ENCODE peak calls at places on chromosomes 16 and 17, in nine cellular contexts. C, E, D, J, B, A, Q, H and F are unnamed samples.

GRCh38 chr16:59432934-59433333 is 698.8 kb upstream of the GOT2 start:
- DNase-seq in C (no peak), E (no peak), D (no peak), J (no peak), B (no peak), A (no peak), Q (no peak), H (no peak), F (no peak)

GRCh38 chr17:16987001-16987829 is 15.3 kb upstream of the TNFRSF13B start:
- DNase-seq in C (no peak), E (peak), D (no peak), J (no peak), B (no peak), A (no peak), Q (no peak), H (no peak), F (no peak)

GRCh38 chr17:80991645-80992076 is at the start of gene CHMP6:
- DNase-seq in C (peak), E (peak), D (peak), J (peak), B (peak), A (peak), Q (peak), H (peak), F (peak)

GRCh38 chr16:14405611-14406537 is 224.2 kb downstream of the PARN start:
- DNase-seq in C (peak), E (peak), D (no peak), J (no peak), B (no peak), A (no peak), Q (no peak), H (peak), F (no peak)

GRCh38 chr17:58339775-58340622 is 11.4 kb upstream of the TSPOAP1 start:
- DNase-seq in C (no peak), E (no peak), D (no peak), J (no peak), B (no peak), A (no peak), Q (no peak), H (no peak), F (no peak)

GRCh38 chr16:72947379-72948237 is 100.3 kb downstream of the ZFHX3 start:
- DNase-seq in C (no peak), E (no peak), D (no peak), J (no peak), B (no peak), A (no peak), Q (no peak), H (no peak), F (no peak)

GRCh38 chr17:50412188-50412732 is 13.8 kb upstream of the ACSF2 start:
- DNase-seq in C (no peak), E (no peak), D (no peak), J (no peak), B (no peak), A (no peak), Q (no peak), H (no peak), F (no peak)

GRCh38 chr16:67649494-67649931 is 4.6 kb downstream of the CARMIL2 start:
- DNase-seq in C (no peak), E (peak), D (peak), J (no peak), B (no peak), A (no peak), Q (no peak), H (no peak), F (no peak)

GRCh38 chr16:13093676-13094075 is 192.3 kb downstream of the SHISA9 start:
- DNase-seq in C (no peak), E (peak), D (no peak), J (no peak), B (no peak), A (no peak), Q (no peak), H (no peak), F (no peak)

GRCh38 chr17:49850772-49851386 is 3.0 kb upstream of the TAC4 start:
- DNase-seq in C (no peak), E (peak), D (peak), J (no peak), B (no peak), A (no peak), Q (no peak), H (no peak), F (peak)

GRCh38 chr17:81049973-81050551 is 15.1 kb downstream of the BAIAP2 start:
- DNase-seq in C (no peak), E (peak), D (peak), J (no peak), B (no peak), A (no peak), Q (no peak), H (peak), F (no peak)

GRCh38 chr17:61460796-61461585 is 8.8 kb downstream of the TBX4 start:
- DNase-seq in C (no peak), E (no peak), D (no peak), J (no peak), B (no peak), A (peak), Q (no peak), H (no peak), F (no peak)

GRCh38 chr16:85539629-85540291 is 73.4 kb upstream of the GSE1 start:
- DNase-seq in C (no peak), E (no peak), D (no peak), J (no peak), B (no peak), A (no peak), Q (no peak), H (no peak), F (no peak)

GRCh38 chr17:8503807-8504206 is 68.1 kb downstream of the NDEL1 start:
- DNase-seq in C (no peak), E (no peak), D (no peak), J (no peak), B (peak), A (no peak), Q (no peak), H (no peak), F (no peak)

GRCh38 chr16:20726661-20727060 is 15.0 kb downstream of the THUMPD1 start:
- DNase-seq in C (no peak), E (no peak), D (no peak), J (no peak), B (no peak), A (no peak), Q (no peak), H (no peak), F (no peak)

GRCh38 chr17:68576811-68577551 is 24.2 kb downstream of the FAM20A start:
- DNase-seq in C (no peak), E (no peak), D (peak), J (no peak), B (no peak), A (no peak), Q (peak), H (no peak), F (no peak)

GRCh38 chr16:69049146-69049545 is 56.3 kb upstream of the HAS3 start:
- DNase-seq in C (no peak), E (no peak), D (peak), J (no peak), B (no peak), A (no peak), Q (no peak), H (no peak), F (no peak)

GRCh38 chr17:12789075-12789975 is at the start of gene ARHGAP44:
- DNase-seq in C (no peak), E (peak), D (peak), J (no peak), B (no peak), A (peak), Q (no peak), H (peak), F (peak)

GRCh38 chr16:27334874-27335273 is 21.1 kb downstream of the IL4R start:
- DNase-seq in C (no peak), E (no peak), D (peak), J (no peak), B (no peak), A (no peak), Q (no peak), H (no peak), F (no peak)

GRCh38 chr17:39239640-39240314 is 14.0 kb upstream of the STAC2 start:
- DNase-seq in C (peak), E (peak), D (no peak), J (peak), B (no peak), A (peak), Q (no peak), H (peak), F (peak)

GRCh38 chr17:67511012-67511411 is 133.9 kb downstream of the PITPNC1 start:
- DNase-seq in C (no peak), E (no peak), D (no peak), J (no peak), B (no peak), A (no peak), Q (no peak), H (no peak), F (no peak)

GRCh38 chr17:17839792-17840707 is 3.3 kb upstream of the SREBF1 start:
- DNase-seq in C (peak), E (peak), D (peak), J (peak), B (peak), A (no peak), Q (peak), H (peak), F (peak)

GRCh38 chr17:50843150-50843905 is 7.9 kb downstream of the WFIKKN2 start:
- DNase-seq in C (no peak), E (peak), D (no peak), J (no peak), B (no peak), A (no peak), Q (no peak), H (no peak), F (no peak)